ENCODE peak calls at places on chromosomes 12 and 14, in four cellular contexts. One of them, this sample, is unnamed.

GRCh38 chr12:61923152-61923551 is 337.1 kb upstream of the USP15 start:
- DNase-seq in pancreas: no peak
- DNase-seq in tibial artery: no peak
- DNase-seq in adrenal gland: no peak
- DNase-seq in this sample: no peak

GRCh38 chr12:48822139-48822538 is 3.8 kb downstream of the CACNB3 start:
- DNase-seq in pancreas: no peak
- DNase-seq in tibial artery: no peak
- DNase-seq in adrenal gland: no peak
- DNase-seq in this sample: no peak

GRCh38 chr14:49946320-49947141 is 53.6 kb downstream of the ARF6 start:
- DNase-seq in pancreas: no peak
- DNase-seq in tibial artery: no peak
- DNase-seq in adrenal gland: no peak
- DNase-seq in this sample: no peak

GRCh38 chr12:111366075-111366474 is 2.8 kb downstream of the PHETA1 start:
- DNase-seq in pancreas: no peak
- DNase-seq in tibial artery: no peak
- DNase-seq in adrenal gland: no peak
- DNase-seq in this sample: no peak

GRCh38 chr14:92382677-92383076 is 59.7 kb downstream of the SLC24A4 start:
- DNase-seq in pancreas: no peak
- DNase-seq in tibial artery: no peak
- DNase-seq in adrenal gland: peak; percentile 56
- DNase-seq in this sample: no peak

GRCh38 chr12:62919827-62920226 is 15.1 kb downstream of the PPM1H start:
- DNase-seq in pancreas: no peak
- DNase-seq in tibial artery: no peak
- DNase-seq in adrenal gland: no peak
- DNase-seq in this sample: no peak

GRCh38 chr12:34606749-34607519 is 584.6 kb downstream of the ALG10 start:
- DNase-seq in pancreas: no peak
- DNase-seq in tibial artery: no peak
- DNase-seq in adrenal gland: no peak
- DNase-seq in this sample: peak; percentile 38

GRCh38 chr12:52879394-52880351 is 25.2 kb downstream of the KRT8 start:
- DNase-seq in pancreas: peak; percentile 84
- DNase-seq in tibial artery: peak; percentile 69
- DNase-seq in adrenal gland: peak; percentile 84
- DNase-seq in this sample: peak; percentile 84

GRCh38 chr14:30614155-30614554 is 8.0 kb upstream of the SCFD1 start:
- DNase-seq in pancreas: no peak
- DNase-seq in tibial artery: no peak
- DNase-seq in adrenal gland: no peak
- DNase-seq in this sample: no peak
- H3K4me1 ChIP-seq in pancreas: peaks cover 11% of the 10 kb centered on the region
- H3K4me1 ChIP-seq in tibial artery: no peaks in the 10 kb centered on the region
- H3K4me1 ChIP-seq in adrenal gland: no peaks in the 10 kb centered on the region
- H3K4me1 ChIP-seq in this sample: no peaks in the 10 kb centered on the region

GRCh38 chr12:124947561-124948398 is 33.3 kb upstream of the UBC start:
- DNase-seq in pancreas: no peak
- DNase-seq in tibial artery: no peak
- DNase-seq in adrenal gland: no peak
- DNase-seq in this sample: no peak

GRCh38 chr12:124952295-124952694 is 36.6 kb downstream of the DHX37 start:
- DNase-seq in pancreas: no peak
- DNase-seq in tibial artery: no peak
- DNase-seq in adrenal gland: no peak
- DNase-seq in this sample: no peak

GRCh38 chr12:124949066-124949465 is 34.6 kb upstream of the UBC start:
- DNase-seq in pancreas: no peak
- DNase-seq in tibial artery: no peak
- DNase-seq in adrenal gland: no peak
- DNase-seq in this sample: no peak

GRCh38 chr12:124952801-124953200 is 36.1 kb downstream of the DHX37 start:
- DNase-seq in pancreas: no peak
- DNase-seq in tibial artery: no peak
- DNase-seq in adrenal gland: no peak
- DNase-seq in this sample: no peak

DNA sequence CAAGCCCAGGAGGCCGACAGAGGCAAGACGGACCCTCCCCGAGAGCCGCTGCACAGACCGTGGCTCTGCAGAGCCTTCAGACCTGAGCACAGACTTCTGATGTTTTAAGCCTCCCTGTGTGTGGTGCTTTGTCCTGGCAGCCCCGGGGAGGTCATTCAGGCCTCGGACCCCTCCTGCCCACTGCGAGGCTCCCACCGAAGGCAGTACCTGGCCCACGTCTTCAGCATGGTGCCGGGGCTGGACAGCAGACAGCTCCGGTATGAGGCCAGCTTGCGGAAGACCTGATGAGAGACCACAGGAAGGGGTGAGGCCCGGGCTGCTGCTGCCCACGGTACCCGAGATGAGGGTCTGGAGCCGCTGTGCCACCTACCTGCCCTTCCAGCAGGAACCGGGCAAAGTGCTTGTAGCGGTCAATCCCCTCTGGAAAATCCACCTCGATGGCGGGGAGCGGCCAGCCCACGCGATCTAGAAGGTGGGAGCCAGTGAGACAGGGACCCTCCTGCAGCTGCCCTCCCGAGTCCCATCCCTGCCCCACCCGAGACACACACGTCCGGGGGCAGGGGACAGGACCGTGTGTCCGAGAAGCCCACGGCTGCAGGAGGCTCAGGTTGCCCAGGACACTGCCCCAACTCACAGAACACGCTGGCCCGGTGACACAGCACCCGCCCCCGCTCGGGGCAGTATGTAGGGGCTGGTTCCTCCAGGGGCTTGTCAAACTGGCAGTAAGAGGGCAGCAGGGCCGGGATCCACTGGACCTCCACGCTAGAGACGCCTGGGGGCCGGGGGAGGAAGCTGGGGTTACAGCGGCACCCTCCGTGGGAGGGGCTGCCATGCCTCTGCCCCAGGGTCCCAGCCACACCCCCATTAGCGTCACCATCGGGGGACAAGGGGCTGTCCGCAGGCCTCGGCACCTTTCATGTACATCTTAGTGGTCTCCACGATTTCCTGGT is 35.6 kb upstream of the UBC start:
- DNase-seq in pancreas: no peak
- DNase-seq in tibial artery: no peak
- DNase-seq in adrenal gland: no peak
- DNase-seq in this sample: no peak
- H3K4me1 ChIP-seq in pancreas: no peaks in the 10 kb centered on the region
- H3K4me1 ChIP-seq in tibial artery: no peaks in the 10 kb centered on the region
- H3K4me1 ChIP-seq in adrenal gland: no peaks in the 10 kb centered on the region
- H3K4me1 ChIP-seq in this sample: no peaks in the 10 kb centered on the region

GRCh38 chr12:108728820-108729611 is 2.3 kb downstream of the CORO1C start:
- DNase-seq in pancreas: no peak
- DNase-seq in tibial artery: no peak
- DNase-seq in adrenal gland: no peak
- DNase-seq in this sample: no peak

GRCh38 chr12:108729612-108730336 is 1.5 kb downstream of the CORO1C start:
- DNase-seq in pancreas: no peak
- DNase-seq in tibial artery: no peak
- DNase-seq in adrenal gland: no peak
- DNase-seq in this sample: no peak

GRCh38 chr12:108730337-108731104 is 797 bp downstream of the CORO1C start:
- DNase-seq in pancreas: peak; percentile 60
- DNase-seq in tibial artery: peak; percentile 75
- DNase-seq in adrenal gland: peak; percentile 83
- DNase-seq in this sample: peak; percentile 66

GRCh38 chr12:108731105-108731865 is at the start of gene CORO1C:
- DNase-seq in pancreas: peak; percentile 95
- DNase-seq in tibial artery: peak; percentile 96
- DNase-seq in adrenal gland: peak; percentile 98
- DNase-seq in this sample: peak; percentile 94

GRCh38 chr12:108727868-108728735 is 3.2 kb downstream of the CORO1C start:
- DNase-seq in pancreas: no peak
- DNase-seq in tibial artery: no peak
- DNase-seq in adrenal gland: no peak
- DNase-seq in this sample: no peak
- H3K4me1 ChIP-seq in pancreas: peaks cover 12% of the 10 kb centered on the region
- H3K4me1 ChIP-seq in tibial artery: peaks cover 47% of the 10 kb centered on the region
- H3K4me1 ChIP-seq in adrenal gland: no peaks in the 10 kb centered on the region
- H3K4me1 ChIP-seq in this sample: peaks cover 3% of the 10 kb centered on the region

GRCh38 chr14:103190731-103191130 is 67.5 kb downstream of the TNFAIP2 start:
- DNase-seq in pancreas: no peak
- DNase-seq in tibial artery: no peak
- DNase-seq in adrenal gland: no peak
- DNase-seq in this sample: no peak

GRCh38 chr14:103186894-103187586 is 63.8 kb downstream of the TNFAIP2 start:
- DNase-seq in pancreas: no peak
- DNase-seq in tibial artery: no peak
- DNase-seq in adrenal gland: no peak
- DNase-seq in this sample: no peak

GRCh38 chr14:103187911-103188310 is 64.7 kb downstream of the TNFAIP2 start:
- DNase-seq in pancreas: no peak
- DNase-seq in tibial artery: no peak
- DNase-seq in adrenal gland: no peak
- DNase-seq in this sample: no peak

GRCh38 chr14:103189481-103190470 is 66.5 kb downstream of the TNFAIP2 start:
- DNase-seq in pancreas: no peak
- DNase-seq in tibial artery: no peak
- DNase-seq in adrenal gland: no peak
- DNase-seq in this sample: no peak

DNA sequence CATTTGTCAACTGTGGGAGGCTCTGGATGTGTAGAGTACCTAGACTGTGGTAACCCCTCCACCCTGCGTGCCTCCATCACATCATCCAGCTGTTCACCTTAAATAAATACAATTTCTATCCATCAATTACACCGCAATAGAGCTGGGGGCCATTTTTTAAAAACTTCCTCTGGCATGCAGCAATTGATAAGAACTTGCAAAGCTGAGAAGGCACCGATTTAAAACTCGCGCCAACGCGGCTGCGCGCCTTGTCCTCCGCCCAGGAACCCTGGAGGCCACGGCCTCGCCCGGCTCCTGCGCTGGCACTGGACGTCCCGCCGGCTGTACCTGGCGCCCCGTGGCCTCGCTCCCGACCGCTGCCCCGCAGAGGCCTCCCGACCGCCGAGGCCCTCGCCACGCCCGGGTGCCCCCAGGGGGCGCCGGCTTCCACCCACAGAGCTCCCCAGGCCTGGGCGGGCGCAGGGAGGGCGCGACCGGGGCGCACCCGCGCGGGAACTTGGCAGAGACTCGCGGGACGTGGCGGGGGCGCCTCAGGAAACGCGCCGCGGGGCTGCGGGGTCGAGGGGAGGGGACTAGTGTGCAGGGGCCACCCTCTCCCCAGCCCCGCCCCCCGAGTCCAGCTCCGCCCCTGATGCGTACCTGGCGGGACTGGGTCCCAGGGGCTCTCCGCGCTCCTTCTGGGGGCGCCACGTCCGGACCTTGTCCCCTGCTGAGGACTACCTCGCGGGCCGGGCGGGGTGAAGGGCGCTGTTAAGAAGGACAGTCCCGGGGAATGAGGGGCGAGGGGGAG is 65.6 kb downstream of the TNFAIP2 start:
- DNase-seq in pancreas: no peak
- DNase-seq in tibial artery: no peak
- DNase-seq in adrenal gland: no peak
- DNase-seq in this sample: no peak
- H3K4me1 ChIP-seq in pancreas: no peaks in the 10 kb centered on the region
- H3K4me1 ChIP-seq in tibial artery: peaks cover 9% of the 10 kb centered on the region
- H3K4me1 ChIP-seq in adrenal gland: peaks cover 8% of the 10 kb centered on the region
- H3K4me1 ChIP-seq in this sample: no peaks in the 10 kb centered on the region

GRCh38 chr14:69632752-69633151 is 21.4 kb downstream of the SUSD6 start:
- DNase-seq in pancreas: no peak
- DNase-seq in tibial artery: no peak
- DNase-seq in adrenal gland: no peak
- DNase-seq in this sample: no peak
- H3K4me1 ChIP-seq in pancreas: peaks cover 12% of the 10 kb centered on the region
- H3K4me1 ChIP-seq in tibial artery: peaks cover 90% of the 10 kb centered on the region
- H3K4me1 ChIP-seq in adrenal gland: peaks cover 70% of the 10 kb centered on the region
- H3K4me1 ChIP-seq in this sample: peaks cover 32% of the 10 kb centered on the region

GRCh38 chr14:72618424-72618823 is 275.5 kb downstream of the DPF3 start:
- DNase-seq in pancreas: peak; percentile 6
- DNase-seq in tibial artery: no peak
- DNase-seq in adrenal gland: no peak
- DNase-seq in this sample: no peak
- H3K4me1 ChIP-seq in pancreas: no peaks in the 10 kb centered on the region
- H3K4me1 ChIP-seq in tibial artery: peaks cover 50% of the 10 kb centered on the region
- H3K4me1 ChIP-seq in adrenal gland: peaks cover 8% of the 10 kb centered on the region
- H3K4me1 ChIP-seq in this sample: no peaks in the 10 kb centered on the region

DNA sequence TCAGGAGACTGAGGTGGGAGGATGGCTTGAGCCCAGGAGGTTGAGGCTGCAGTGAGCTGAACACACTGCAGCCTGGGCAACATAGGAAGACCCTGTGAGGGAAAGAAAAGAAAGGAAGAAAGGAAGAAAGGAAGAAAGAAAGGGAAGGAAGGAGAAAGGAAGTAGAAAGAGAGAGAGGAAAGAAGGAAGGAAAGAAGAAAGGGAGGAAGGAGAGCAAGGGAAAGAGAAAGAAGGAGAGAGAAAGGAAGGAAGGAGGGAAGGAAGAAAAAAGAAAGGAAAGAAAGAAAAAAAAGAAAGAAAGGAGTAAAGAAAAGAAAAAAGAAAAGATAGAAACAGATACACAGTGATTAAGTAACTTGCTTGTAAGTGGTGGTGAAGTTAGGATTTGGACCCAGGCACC is 13.6 kb upstream of the C12orf75 start:
- DNase-seq in pancreas: no peak
- DNase-seq in tibial artery: no peak
- DNase-seq in adrenal gland: no peak
- DNase-seq in this sample: no peak
- H3K4me1 ChIP-seq in pancreas: peaks cover 11% of the 10 kb centered on the region
- H3K4me1 ChIP-seq in tibial artery: no peaks in the 10 kb centered on the region
- H3K4me1 ChIP-seq in adrenal gland: no peaks in the 10 kb centered on the region
- H3K4me1 ChIP-seq in this sample: no peaks in the 10 kb centered on the region

GRCh38 chr14:95544588-95544987 is 9.7 kb downstream of the GLRX5 start:
- DNase-seq in pancreas: no peak
- DNase-seq in tibial artery: no peak
- DNase-seq in adrenal gland: no peak
- DNase-seq in this sample: no peak
- H3K4me1 ChIP-seq in pancreas: peaks cover 16% of the 10 kb centered on the region
- H3K4me1 ChIP-seq in tibial artery: peaks cover 16% of the 10 kb centered on the region
- H3K4me1 ChIP-seq in adrenal gland: peaks cover 13% of the 10 kb centered on the region
- H3K4me1 ChIP-seq in this sample: no peaks in the 10 kb centered on the region

DNA sequence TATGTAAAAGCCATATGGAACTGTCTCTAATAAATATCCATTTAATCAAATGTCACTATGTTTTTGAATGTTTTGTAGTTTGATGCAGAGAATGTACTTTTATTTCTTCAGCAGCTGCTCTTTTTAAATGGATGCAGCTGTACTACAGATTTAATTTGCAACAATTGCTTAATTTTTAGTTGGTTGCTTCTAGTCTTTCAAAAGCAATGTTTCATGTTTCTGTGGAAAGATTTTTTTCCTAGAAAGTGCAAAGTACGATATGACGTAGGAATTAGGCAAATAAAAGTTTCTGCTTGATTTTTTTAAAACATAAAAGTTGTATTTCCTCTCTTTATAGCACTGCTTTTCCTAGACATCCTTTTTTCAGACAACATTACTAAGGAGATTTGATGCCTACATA is 114.3 kb downstream of the PDE3A start:
- DNase-seq in pancreas: no peak
- DNase-seq in tibial artery: no peak
- DNase-seq in adrenal gland: no peak
- DNase-seq in this sample: no peak
- H3K4me1 ChIP-seq in pancreas: no peaks in the 10 kb centered on the region
- H3K4me1 ChIP-seq in tibial artery: peaks cover 5% of the 10 kb centered on the region
- H3K4me1 ChIP-seq in adrenal gland: no peaks in the 10 kb centered on the region
- H3K4me1 ChIP-seq in this sample: no peaks in the 10 kb centered on the region

This sample was measured in breast epithelium.